ENCODE peak calls at places on chromosome 22, in five cellular contexts. One of them, this sample, is unnamed. For H3K4me1 and H3K27me3, the result is how much of the 10 kb centered on the place peaks cover.

GRCh38 chr22:23376256-23376655 is 195.9 kb downstream of the BCR start:
- DNase-seq in neuronal stem cell: no peak
- DNase-seq in neural progenitor cell: no peak
- DNase-seq in cardiac muscle cell: no peak
- DNase-seq in psoas muscle: no peak
- DNase-seq in this sample: peak

GRCh38 chr22:41146573-41146972 is 54.2 kb downstream of the EP300 start:
- DNase-seq in neuronal stem cell: no peak
- DNase-seq in neural progenitor cell: no peak
- DNase-seq in cardiac muscle cell: no peak
- DNase-seq in psoas muscle: no peak
- DNase-seq in this sample: no peak

GRCh38 chr22:28016781-28017557 is 97.9 kb upstream of the PITPNB start:
- DNase-seq in neuronal stem cell: no peak
- DNase-seq in neural progenitor cell: no peak
- DNase-seq in cardiac muscle cell: no peak
- DNase-seq in psoas muscle: peak
- DNase-seq in this sample: no peak

GRCh38 chr22:50151571-50152537 is 18.7 kb upstream of the PANX2 start:
- DNase-seq in neuronal stem cell: no peak
- DNase-seq in neural progenitor cell: no peak
- DNase-seq in cardiac muscle cell: no peak
- DNase-seq in psoas muscle: no peak
- DNase-seq in this sample: no peak

GRCh38 chr22:44076825-44077224 is 52.7 kb downstream of the PARVB start:
- DNase-seq in neuronal stem cell: no peak
- DNase-seq in neural progenitor cell: no peak
- DNase-seq in cardiac muscle cell: no peak
- DNase-seq in psoas muscle: no peak
- DNase-seq in this sample: no peak

GRCh38 chr22:17087176-17088131 is 2.7 kb downstream of the IL17RA start:
- DNase-seq in neuronal stem cell: no peak
- DNase-seq in neural progenitor cell: no peak
- DNase-seq in cardiac muscle cell: no peak
- DNase-seq in psoas muscle: no peak
- DNase-seq in this sample: peak

GRCh38 chr22:17120281-17120680 is 879 bp downstream of the TMEM121B start:
- DNase-seq in neuronal stem cell: peak
- DNase-seq in neural progenitor cell: peak
- DNase-seq in cardiac muscle cell: peak
- DNase-seq in psoas muscle: peak
- DNase-seq in this sample: peak

GRCh38 chr22:22942511-22943329 is 55.1 kb downstream of the IGLL5 start:
- DNase-seq in neuronal stem cell: peak
- DNase-seq in neural progenitor cell: peak
- DNase-seq in cardiac muscle cell: no peak
- DNase-seq in psoas muscle: peak
- DNase-seq in this sample: peak

GRCh38 chr22:47043835-47044721 is 281.6 kb downstream of the TBC1D22A start:
- DNase-seq in neuronal stem cell: no peak
- DNase-seq in neural progenitor cell: peak
- DNase-seq in cardiac muscle cell: no peak
- DNase-seq in psoas muscle: no peak
- DNase-seq in this sample: peak

GRCh38 chr22:50521710-50522109 is 3.7 kb downstream of the SCO2 start:
- DNase-seq in neuronal stem cell: no peak
- DNase-seq in neural progenitor cell: no peak
- DNase-seq in cardiac muscle cell: no peak
- DNase-seq in psoas muscle: no peak
- DNase-seq in this sample: no peak

GRCh38 chr22:32665676-32666075 is 135.8 kb upstream of the TIMP3 start:
- DNase-seq in neuronal stem cell: no peak
- DNase-seq in neural progenitor cell: no peak
- DNase-seq in cardiac muscle cell: no peak
- DNase-seq in psoas muscle: no peak
- DNase-seq in this sample: no peak

GRCh38 chr22:30314918-30315317 is 11.8 kb downstream of the TBC1D10A start:
- DNase-seq in neuronal stem cell: no peak
- DNase-seq in neural progenitor cell: no peak
- DNase-seq in cardiac muscle cell: no peak
- DNase-seq in psoas muscle: no peak
- DNase-seq in this sample: no peak
- H3K4me1 ChIP-seq in neuronal stem cell: under half
- H3K4me1 ChIP-seq in neural progenitor cell: under half
- H3K4me1 ChIP-seq in cardiac muscle cell: under half
- H3K4me1 ChIP-seq in psoas muscle: under half
- H3K4me1 ChIP-seq in this sample: under half

DNA sequence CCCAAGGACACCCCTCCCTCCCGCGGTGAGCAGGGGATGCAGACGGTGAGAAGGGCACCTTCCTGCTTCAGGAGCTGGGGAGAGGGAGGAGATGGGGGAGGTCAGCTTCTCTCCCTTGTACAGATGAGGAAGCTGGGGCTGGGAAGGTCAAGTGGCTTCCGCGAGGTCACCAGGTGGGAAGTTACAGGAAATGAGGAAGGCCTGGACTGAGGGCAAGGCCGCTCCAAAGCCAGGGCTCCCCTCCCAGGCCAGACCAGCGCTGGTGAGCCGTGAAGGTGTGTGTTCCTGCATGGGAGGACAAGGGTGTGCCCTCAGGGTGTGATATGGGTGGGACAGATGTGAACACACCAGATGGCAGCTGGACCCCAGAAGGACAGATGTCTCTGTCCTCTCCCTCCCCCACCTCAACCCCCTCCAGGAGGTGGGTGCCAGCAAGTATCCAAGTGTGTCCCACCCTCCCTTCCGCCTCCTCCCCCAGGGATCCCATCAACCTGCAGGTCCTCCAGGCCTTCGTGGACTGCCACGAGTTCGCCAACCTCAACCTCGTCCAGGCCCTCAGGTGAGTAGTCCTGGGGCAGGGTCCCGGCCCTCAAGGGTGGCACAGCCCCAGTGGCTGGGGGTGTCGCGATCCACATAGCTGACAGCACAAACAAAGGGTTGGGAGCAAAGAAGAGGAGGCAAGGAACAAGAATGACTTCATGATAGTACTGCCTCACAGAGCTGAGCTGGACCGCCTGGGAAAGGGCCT is 16.6 kb downstream of the CYTH4 start:
- DNase-seq in neuronal stem cell: no peak
- DNase-seq in neural progenitor cell: no peak
- DNase-seq in cardiac muscle cell: no peak
- DNase-seq in psoas muscle: no peak
- DNase-seq in this sample: no peak
- H3K27me3 ChIP-seq in neuronal stem cell: under half
- H3K27me3 ChIP-seq in neural progenitor cell: under half
- H3K27me3 ChIP-seq in cardiac muscle cell: under half
- H3K27me3 ChIP-seq in psoas muscle: under half
- H3K27me3 ChIP-seq in this sample: under half

GRCh38 chr22:19404676-19405075 is 26.9 kb downstream of the HIRA start:
- DNase-seq in neuronal stem cell: no peak
- DNase-seq in neural progenitor cell: no peak
- DNase-seq in cardiac muscle cell: peak
- DNase-seq in psoas muscle: no peak
- DNase-seq in this sample: no peak

GRCh38 chr22:19400881-19401280 is 30.7 kb downstream of the HIRA start:
- DNase-seq in neuronal stem cell: no peak
- DNase-seq in neural progenitor cell: no peak
- DNase-seq in cardiac muscle cell: no peak
- DNase-seq in psoas muscle: no peak
- DNase-seq in this sample: no peak

GRCh38 chr22:19402642-19403191 is 28.8 kb downstream of the HIRA start:
- DNase-seq in neuronal stem cell: no peak
- DNase-seq in neural progenitor cell: no peak
- DNase-seq in cardiac muscle cell: no peak
- DNase-seq in psoas muscle: no peak
- DNase-seq in this sample: no peak

GRCh38 chr22:19398680-19399079 is 32.9 kb downstream of the HIRA start:
- DNase-seq in neuronal stem cell: no peak
- DNase-seq in neural progenitor cell: no peak
- DNase-seq in cardiac muscle cell: no peak
- DNase-seq in psoas muscle: no peak
- DNase-seq in this sample: no peak

DNA sequence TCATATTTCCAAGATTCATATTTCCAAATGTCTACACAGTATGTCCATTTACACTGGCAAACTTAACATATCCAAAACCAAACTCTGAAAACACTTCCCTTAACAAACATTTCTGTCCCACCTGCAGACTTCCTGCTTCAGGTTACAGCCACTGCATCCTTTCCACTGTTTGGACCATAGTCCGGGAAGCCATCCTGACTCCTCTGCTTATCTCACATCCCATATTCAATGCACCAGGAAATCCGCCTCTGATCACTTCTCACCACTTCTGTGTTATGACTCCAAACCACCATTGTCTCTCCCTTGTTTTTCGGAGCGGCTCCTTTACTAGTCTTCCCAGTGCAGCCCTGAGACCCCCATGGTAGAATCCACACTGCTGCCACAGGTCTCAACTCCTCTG is 30.1 kb downstream of the HIRA start:
- DNase-seq in neuronal stem cell: no peak
- DNase-seq in neural progenitor cell: no peak
- DNase-seq in cardiac muscle cell: no peak
- DNase-seq in psoas muscle: no peak
- DNase-seq in this sample: no peak
- H3K4me3 ChIP-seq in neuronal stem cell: no peak
- H3K4me3 ChIP-seq in neural progenitor cell: no peak
- H3K4me3 ChIP-seq in cardiac muscle cell: no peak
- H3K4me3 ChIP-seq in psoas muscle: no peak
- H3K4me3 ChIP-seq in this sample: no peak

GRCh38 chr22:40058265-40058664 is 63.5 kb downstream of the FAM83F start:
- DNase-seq in neuronal stem cell: no peak
- DNase-seq in neural progenitor cell: peak
- DNase-seq in cardiac muscle cell: no peak
- DNase-seq in psoas muscle: no peak
- DNase-seq in this sample: no peak
- H3K4me1 ChIP-seq in neuronal stem cell: under half
- H3K4me1 ChIP-seq in neural progenitor cell: under half
- H3K4me1 ChIP-seq in cardiac muscle cell: under half
- H3K4me1 ChIP-seq in psoas muscle: under half
- H3K4me1 ChIP-seq in this sample: under half

DNA sequence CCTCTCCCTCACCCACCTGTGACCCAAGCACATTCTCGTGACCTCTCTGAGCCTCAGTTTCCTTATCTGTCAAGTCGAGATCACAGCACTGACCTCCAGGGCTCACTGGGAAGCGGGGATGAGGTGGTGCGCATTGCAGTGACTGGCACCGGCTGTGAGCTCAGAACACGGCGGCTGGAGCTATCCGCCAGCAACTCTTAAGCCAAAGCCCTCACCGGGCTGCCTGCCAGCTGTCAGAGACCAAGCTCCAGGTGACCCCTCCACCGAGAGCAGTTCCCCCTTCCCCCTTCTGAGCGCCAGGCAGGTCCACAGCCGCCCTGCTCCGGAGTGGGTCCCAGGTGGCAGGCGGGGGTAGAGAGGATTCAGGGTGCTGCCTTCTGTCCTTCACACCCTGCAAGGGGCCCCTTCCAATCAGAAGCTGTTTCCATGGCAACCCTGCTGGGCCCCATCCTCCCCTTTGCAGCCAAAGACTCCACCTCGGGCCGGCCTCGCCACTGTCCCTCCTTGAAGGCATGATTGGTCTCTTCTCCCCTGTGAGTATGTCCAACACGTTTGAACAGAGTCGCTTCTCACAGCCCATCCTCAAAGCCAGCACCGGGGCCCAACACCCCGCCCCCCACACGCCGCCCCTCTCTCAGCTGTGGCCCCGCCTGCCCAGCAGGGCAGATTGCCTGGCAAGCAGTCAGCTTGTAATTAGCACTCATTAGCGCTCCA is 98.8 kb downstream of the WNT7B start:
- DNase-seq in neuronal stem cell: no peak
- DNase-seq in neural progenitor cell: peak
- DNase-seq in cardiac muscle cell: peak
- DNase-seq in psoas muscle: no peak
- DNase-seq in this sample: no peak
- H3K27me3 ChIP-seq in neuronal stem cell: under half
- H3K27me3 ChIP-seq in neural progenitor cell: under half
- H3K27me3 ChIP-seq in cardiac muscle cell: half or more
- H3K27me3 ChIP-seq in psoas muscle: under half
- H3K27me3 ChIP-seq in this sample: under half

GRCh38 chr22:38204784-38205183 is 3.0 kb downstream of the MAFF start:
- DNase-seq in neuronal stem cell: no peak
- DNase-seq in neural progenitor cell: no peak
- DNase-seq in cardiac muscle cell: no peak
- DNase-seq in psoas muscle: no peak
- DNase-seq in this sample: no peak
- H3K4me3 ChIP-seq in neuronal stem cell: no peak
- H3K4me3 ChIP-seq in neural progenitor cell: no peak
- H3K4me3 ChIP-seq in cardiac muscle cell: no peak
- H3K4me3 ChIP-seq in psoas muscle: peak
- H3K4me3 ChIP-seq in this sample: no peak

GRCh38 chr22:20762233-20762796 is 11.6 kb upstream of the SERPIND1 start:
- DNase-seq in neuronal stem cell: no peak
- DNase-seq in neural progenitor cell: no peak
- DNase-seq in cardiac muscle cell: no peak
- DNase-seq in psoas muscle: no peak
- DNase-seq in this sample: no peak
- H3K4me1 ChIP-seq in neuronal stem cell: under half
- H3K4me1 ChIP-seq in neural progenitor cell: under half
- H3K4me1 ChIP-seq in cardiac muscle cell: under half
- H3K4me1 ChIP-seq in psoas muscle: under half
- H3K4me1 ChIP-seq in this sample: under half